ENCODE peak calls at places on chromosomes 2 and 18, in seven cellular contexts. One of them, this sample, is unnamed.

GRCh38 chr18:13223341-13224148 is 5.0 kb downstream of the LDLRAD4 start:
- DNase-seq in AG20443: no peak
- DNase-seq in tibial artery: no peak
- DNase-seq in Daoy: no peak
- DNase-seq in left colon: peak
- DNase-seq in T-helper 9 cell: no peak
- DNase-seq in HTR-8/SVneo: no peak
- DNase-seq in this sample: peak

GRCh38 chr2:48529189-48529588 is 765 bp upstream of the STON1 start:
- DNase-seq in tibial artery: no peak
- DNase-seq in left colon: peak
- DNase-seq in Daoy: peak
- DNase-seq in HTR-8/SVneo: no peak
- DNase-seq in T-helper 9 cell: no peak
- DNase-seq in AG20443: no peak
- DNase-seq in this sample: no peak

GRCh38 chr2:179129574-179130238 is 79.8 kb upstream of the CCDC141 start:
- DNase-seq in AG20443: peak
- DNase-seq in tibial artery: no peak
- DNase-seq in left colon: no peak
- DNase-seq in T-helper 9 cell: no peak
- DNase-seq in HTR-8/SVneo: peak
- DNase-seq in Daoy: no peak
- DNase-seq in this sample: no peak

GRCh38 chr2:7992612-7993596 is 689.0 kb upstream of the ID2 start:
- DNase-seq in tibial artery: no peak
- DNase-seq in T-helper 9 cell: no peak
- DNase-seq in Daoy: no peak
- DNase-seq in AG20443: no peak
- DNase-seq in left colon: no peak
- DNase-seq in HTR-8/SVneo: no peak
- DNase-seq in this sample: no peak

GRCh38 chr2:107607054-107607453 is 219.6 kb upstream of the RGPD4 start:
- DNase-seq in T-helper 9 cell: no peak
- DNase-seq in AG20443: peak
- DNase-seq in Daoy: no peak
- DNase-seq in HTR-8/SVneo: no peak
- DNase-seq in left colon: no peak
- DNase-seq in tibial artery: no peak
- DNase-seq in this sample: no peak

GRCh38 chr2:12903272-12903671 is 186.5 kb downstream of the TRIB2 start:
- DNase-seq in T-helper 9 cell: no peak
- DNase-seq in HTR-8/SVneo: no peak
- DNase-seq in tibial artery: no peak
- DNase-seq in AG20443: peak
- DNase-seq in left colon: no peak
- DNase-seq in Daoy: no peak
- DNase-seq in this sample: no peak

GRCh38 chr2:219155054-219155644 is 5.5 kb downstream of the NHEJ1 start:
- DNase-seq in Daoy: peak
- DNase-seq in AG20443: peak
- DNase-seq in left colon: no peak
- DNase-seq in HTR-8/SVneo: peak
- DNase-seq in tibial artery: no peak
- DNase-seq in T-helper 9 cell: peak
- DNase-seq in this sample: peak

GRCh38 chr2:130729311-130730299 is 735 bp downstream of the GPR148 start:
- DNase-seq in HTR-8/SVneo: no peak
- DNase-seq in T-helper 9 cell: no peak
- DNase-seq in tibial artery: no peak
- DNase-seq in Daoy: no peak
- DNase-seq in AG20443: no peak
- DNase-seq in left colon: no peak
- DNase-seq in this sample: no peak

GRCh38 chr2:32008811-32009478 is 1.9 kb downstream of the MEMO1 start:
- DNase-seq in Daoy: peak
- DNase-seq in tibial artery: no peak
- DNase-seq in HTR-8/SVneo: no peak
- DNase-seq in T-helper 9 cell: no peak
- DNase-seq in left colon: no peak
- DNase-seq in AG20443: no peak
- DNase-seq in this sample: peak

GRCh38 chr2:234679766-234680687 is 183.1 kb upstream of the ARL4C start:
- DNase-seq in Daoy: peak
- DNase-seq in HTR-8/SVneo: peak
- DNase-seq in AG20443: peak
- DNase-seq in tibial artery: peak
- DNase-seq in T-helper 9 cell: no peak
- DNase-seq in left colon: no peak
- DNase-seq in this sample: no peak

GRCh38 chr2:206203331-206203730 is 43.6 kb downstream of the EEF1B2 start:
- DNase-seq in T-helper 9 cell: no peak
- DNase-seq in left colon: no peak
- DNase-seq in AG20443: no peak
- DNase-seq in HTR-8/SVneo: no peak
- DNase-seq in tibial artery: no peak
- DNase-seq in Daoy: no peak
- DNase-seq in this sample: no peak

GRCh38 chr18:21155443-21155842 is 43.8 kb upstream of the ROCK1 start:
- DNase-seq in tibial artery: no peak
- DNase-seq in left colon: no peak
- DNase-seq in HTR-8/SVneo: no peak
- DNase-seq in T-helper 9 cell: no peak
- DNase-seq in Daoy: no peak
- DNase-seq in AG20443: no peak
- DNase-seq in this sample: no peak